ENCODE peak calls at places on chromosomes 5 and 9, in eight cellular contexts. R is A673; Z is kidney; B is H1; W is heart right ventricle; C is fibroblast of lung; J is IMR-90; E is CD8-positive, alpha-beta memory T cell. M is an unnamed sample.
A peak's percentile ranks its signal among the peaks of the same experiment; 100 is the strongest.

GRCh38 chr5:103295424-103295823 is 36.9 kb downstream of the MACIR start:
- DNase-seq in W (no peak), C (no peak), E (no peak), J (no peak), R (no peak), Z (no peak), B (no peak), M (no peak)

GRCh38 chr5:43616535-43616934 is 13.6 kb downstream of the NNT start:
- DNase-seq in Z (no peak), R (no peak), W (no peak), E (no peak), C (peak; percentile 54), B (no peak), J (peak; percentile 50), M (no peak)

GRCh38 chr9:33375841-33376321 is 26.5 kb downstream of the AQP7 start:
- DNase-seq in E (no peak), W (no peak), C (no peak), J (no peak), Z (no peak), R (no peak), B (no peak), M (peak; percentile 73)

GRCh38 chr9:84304166-84304565 is 36.4 kb downstream of the SLC28A3 start:
- DNase-seq in J (no peak), W (no peak), Z (no peak), C (peak; percentile 33), B (no peak), R (no peak), E (no peak), M (peak; percentile 49)

GRCh38 chr9:112094948-112095779 is 79.9 kb downstream of the SUSD1 start:
- DNase-seq in Z (no peak), C (no peak), E (no peak), B (no peak), J (no peak), W (no peak), R (no peak), M (no peak)

GRCh38 chr9:133204335-133204992 is 4.6 kb downstream of the OBP2B start:
- DNase-seq in C (no peak), J (no peak), E (no peak), W (no peak), Z (peak; percentile 35), R (no peak), B (no peak), M (peak; percentile 9)

GRCh38 chr9:31236344-31236743 is 1148.1 kb upstream of the ACO1 start:
- DNase-seq in Z (no peak), J (no peak), B (no peak), E (no peak), C (no peak), W (no peak), R (peak; percentile 2), M (no peak)

GRCh38 chr5:38323645-38324295 is 65.4 kb downstream of the EGFLAM start:
- DNase-seq in R (no peak), C (peak; percentile 14), W (no peak), J (peak; percentile 35), B (no peak), Z (no peak), E (no peak), M (no peak)

GRCh38 chr9:128554155-128554862 is 1.9 kb downstream of the SPTAN1 start:
- DNase-seq in R (peak; percentile 78), E (no peak), Z (no peak), W (peak; percentile 58), C (peak; percentile 84), B (peak; percentile 51), J (peak; percentile 93), M (peak; percentile 83)

DNA sequence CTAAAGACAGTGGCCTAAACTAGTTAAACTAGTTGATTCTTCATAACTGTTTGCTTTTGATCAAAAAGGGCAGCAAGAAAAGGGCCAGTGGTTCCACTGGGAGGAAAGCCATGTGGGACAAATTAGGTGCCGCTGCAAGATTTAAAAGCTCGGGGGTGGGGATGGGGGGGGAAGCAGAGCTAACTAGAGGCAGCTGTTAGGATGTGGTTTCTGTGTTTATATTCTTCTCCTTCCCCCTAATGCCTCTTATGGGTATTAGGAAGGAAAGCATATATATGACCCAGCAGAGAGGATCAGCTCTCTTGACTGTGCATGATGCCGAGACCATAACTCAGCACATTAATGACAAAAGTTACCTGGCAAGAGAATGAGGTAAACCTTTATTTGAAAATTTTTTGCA is 65.7 kb downstream of the EFNA5 start:
- DNase-seq in J (peak; percentile 37), Z (no peak), E (no peak), W (no peak), C (peak; percentile 60), B (no peak), R (peak; percentile 23), M (no peak)
- H3K4me3 ChIP-seq in J (no peak overlapping the region), Z (no peak overlapping the region), E (no peak overlapping the region), W (no peak overlapping the region), C (no peak overlapping the region), B (no peak overlapping the region), R (no peak overlapping the region), M (no peak overlapping the region)

GRCh38 chr5:34624711-34625110 is 31.4 kb upstream of the RAI14 start:
- DNase-seq in E (no peak), B (no peak), C (no peak), R (no peak), W (no peak), Z (no peak), J (no peak), M (no peak)

GRCh38 chr5:34618666-34619065 is 37.5 kb upstream of the RAI14 start:
- DNase-seq in W (no peak), B (no peak), J (no peak), C (no peak), R (no peak), E (no peak), Z (no peak), M (no peak)

GRCh38 chr5:34620185-34620584 is 35.9 kb upstream of the RAI14 start:
- DNase-seq in E (no peak), C (no peak), W (no peak), R (no peak), B (no peak), J (no peak), Z (no peak), M (no peak)

GRCh38 chr5:34622046-34622435 is 34.1 kb upstream of the RAI14 start:
- DNase-seq in Z (no peak), W (no peak), C (peak; percentile 45), B (no peak), J (peak; percentile 36), E (no peak), R (no peak), M (no peak)

GRCh38 chr5:34621280-34622045 is 34.7 kb upstream of the RAI14 start:
- DNase-seq in B (no peak), C (no peak), J (peak; percentile 61), W (no peak), Z (no peak), E (no peak), R (no peak), M (no peak)
- H3K27ac ChIP-seq in B (no peak overlapping the region), C (no peak overlapping the region), J (peak overlapping the region; percentile 54), W (peak overlapping the region; percentile 35), Z (no peak overlapping the region), E (no peak overlapping the region), R (no peak overlapping the region), M (no peak overlapping the region)

DNA sequence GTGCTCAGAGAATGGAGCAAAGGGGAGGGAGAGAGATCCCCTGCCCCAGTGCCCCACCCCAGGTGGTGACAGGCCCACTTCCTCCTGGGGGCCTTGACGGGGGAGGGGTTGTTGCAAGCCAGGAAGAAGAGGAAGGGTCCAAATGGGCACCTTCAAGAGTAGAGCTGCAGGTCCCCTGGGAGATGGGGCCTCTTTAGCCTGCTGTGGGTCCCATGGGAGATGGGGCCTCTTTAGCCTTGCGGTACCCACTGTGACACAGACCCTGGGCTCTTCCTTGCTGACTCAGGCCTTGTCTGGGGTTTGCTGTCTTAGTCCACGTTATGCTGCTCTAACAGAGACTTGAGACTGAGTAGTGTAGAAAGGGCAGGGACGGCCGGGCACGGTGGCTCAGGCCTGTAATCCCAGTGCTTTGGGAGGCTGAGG is 9.6 kb upstream of the TOR4A start:
- DNase-seq in W (no peak), Z (peak; percentile 58), R (no peak), J (peak; percentile 15), E (no peak), C (no peak), B (no peak), M (no peak)
- H3K4me1 ChIP-seq in W (peaks cover 44% of the 10 kb centered on the region), Z (peaks cover 16% of the 10 kb centered on the region), R (no peaks in the 10 kb centered on the region), J (peaks cover 12% of the 10 kb centered on the region), E (peaks cover 14% of the 10 kb centered on the region), C (peaks cover 11% of the 10 kb centered on the region), B (no peaks in the 10 kb centered on the region), M (peaks cover 10% of the 10 kb centered on the region)

GRCh38 chr5:158389786-158390185 is 530.8 kb upstream of the CLINT1 start:
- DNase-seq in C (no peak), J (no peak), E (no peak), W (no peak), Z (no peak), B (no peak), R (no peak), M (no peak)

GRCh38 chr5:158388018-158388417 is 529.1 kb upstream of the CLINT1 start:
- DNase-seq in J (no peak), R (no peak), Z (no peak), B (no peak), C (no peak), W (no peak), E (no peak), M (no peak)

GRCh38 chr5:158384535-158385421 is 525.8 kb upstream of the CLINT1 start:
- DNase-seq in J (peak; percentile 97), B (no peak), C (peak; percentile 97), Z (no peak), E (no peak), R (no peak), W (no peak), M (no peak)

GRCh38 chr5:158385982-158386381 is 527.0 kb upstream of the CLINT1 start:
- DNase-seq in Z (no peak), R (no peak), C (no peak), E (no peak), J (no peak), B (no peak), W (no peak), M (no peak)

DNA sequence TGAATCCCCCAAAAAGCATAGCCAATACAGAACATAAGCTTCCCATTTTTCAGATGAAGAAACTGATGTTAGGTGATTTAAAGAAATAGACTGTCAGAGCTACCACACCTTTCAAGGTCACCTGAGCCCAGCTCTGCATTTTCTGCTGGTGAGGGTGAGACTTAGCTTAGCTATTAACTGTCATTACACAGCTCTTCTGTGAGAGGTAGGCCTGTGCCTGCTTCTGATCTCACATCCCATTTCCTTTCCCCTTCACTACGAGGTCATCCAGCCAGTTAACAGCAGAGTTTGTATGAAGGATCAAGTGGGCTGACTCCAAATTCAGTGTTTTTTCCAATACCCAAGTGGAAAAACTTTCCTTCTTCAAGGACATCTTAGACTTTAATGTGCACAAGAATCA is 528.6 kb upstream of the CLINT1 start:
- DNase-seq in J (no peak), R (no peak), W (no peak), C (no peak), Z (no peak), B (no peak), E (no peak), M (no peak)
- H3K4me3 ChIP-seq in J (no peak overlapping the region), R (no peak overlapping the region), W (no peak overlapping the region), C (no peak overlapping the region), Z (no peak overlapping the region), B (no peak overlapping the region), E (no peak overlapping the region), M (no peak overlapping the region)

M was measured in testis.